ENCODE peak calls at places on chromosomes 16 and 17, in five cellular contexts. J is MM.1S, S is OCI-LY7, F is right cardiac atrium, G is ascending aorta. O is an unnamed sample. For H3K4me1, the result is how much of the 10 kb centered on the place peaks cover.

GRCh38 chr17:13428611-13429042 is 173.1 kb downstream of the HS3ST3A1 start:
- DNase-seq in J (no peak), S (no peak), F (no peak), G (no peak), O (no peak)

GRCh38 chr17:33871720-33872535 is 383.2 kb upstream of the CCL2 start:
- DNase-seq in J (no peak), S (no peak), F (no peak), G (no peak), O (no peak)

GRCh38 chr16:28572659-28573510 is 19.2 kb downstream of the SGF29 start:
- DNase-seq in J (no peak), S (no peak), F (peak), G (no peak), O (no peak)

GRCh38 chr17:50638851-50639767 is 4.4 kb downstream of the ABCC3 start:
- DNase-seq in J (no peak), S (no peak), F (peak), G (peak), O (peak)

GRCh38 chr17:41973457-41973856 is 6.9 kb downstream of the CNP start:
- DNase-seq in J (no peak), S (no peak), F (no peak), G (no peak), O (no peak)

GRCh38 chr16:54231336-54231735 is 55.3 kb downstream of the IRX3 start:
- DNase-seq in J (no peak), S (no peak), F (no peak), G (no peak), O (no peak)

GRCh38 chr16:1481906-1482835 is 6.6 kb downstream of the PTX4 start:
- DNase-seq in J (no peak), S (no peak), F (no peak), G (no peak), O (no peak)

GRCh38 chr16:85054948-85055502 is 27.4 kb downstream of the KIAA0513 start:
- DNase-seq in J (no peak), S (no peak), F (no peak), G (no peak), O (no peak)

GRCh38 chr16:1300664-1301476 is 8.6 kb upstream of the UBE2I start:
- DNase-seq in J (peak), S (peak), F (peak), G (no peak), O (no peak)

GRCh38 chr16:70646260-70647241 is at the start of gene IL34:
- DNase-seq in J (no peak), S (no peak), F (peak), G (no peak), O (no peak)

GRCh38 chr17:50893183-50893993 is 27.2 kb upstream of the TOB1 start:
- DNase-seq in J (no peak), S (no peak), F (no peak), G (no peak), O (no peak)

GRCh38 chr17:76772842-76773521 is 35.1 kb downstream of the MFSD11 start:
- DNase-seq in J (no peak), S (peak), F (no peak), G (no peak), O (no peak)

GRCh38 chr17:65027305-65027704 is 29.2 kb downstream of the GNA13 start:
- DNase-seq in J (no peak), S (no peak), F (no peak), G (no peak), O (no peak)

GRCh38 chr16:70575376-70575775 is 51.8 kb downstream of the SF3B3 start:
- DNase-seq in J (no peak), S (no peak), F (no peak), G (no peak), O (no peak)

GRCh38 chr16:84022641-84023040 is 20.0 kb downstream of the SLC38A8 start:
- DNase-seq in J (no peak), S (no peak), F (no peak), G (no peak), O (no peak)

GRCh38 chr17:45172541-45173286 is 11.0 kb downstream of the HEXIM2 start:
- DNase-seq in J (peak), S (peak), F (peak), G (peak), O (no peak)

GRCh38 chr17:52136173-52136572 is 22.3 kb downstream of the CA10 start:
- DNase-seq in J (no peak), S (no peak), F (no peak), G (no peak), O (no peak)

GRCh38 chr16:70684146-70685060 is 1.4 kb downstream of the MTSS2 start:
- DNase-seq in J (no peak), S (no peak), F (peak), G (no peak), O (no peak)

GRCh38 chr17:2707721-2708584 is 3.6 kb downstream of the CLUH start:
- DNase-seq in J (no peak), S (peak), F (peak), G (peak), O (no peak)

GRCh38 chr17:41888332-41888965 is 23.2 kb upstream of the KLHL11 start:
- DNase-seq in J (no peak), S (no peak), F (no peak), G (no peak), O (no peak)

GRCh38 chr17:76541739-76542450 is 2.1 kb downstream of the PRCD start:
- DNase-seq in J (no peak), S (no peak), F (peak), G (no peak), O (no peak)

DNA sequence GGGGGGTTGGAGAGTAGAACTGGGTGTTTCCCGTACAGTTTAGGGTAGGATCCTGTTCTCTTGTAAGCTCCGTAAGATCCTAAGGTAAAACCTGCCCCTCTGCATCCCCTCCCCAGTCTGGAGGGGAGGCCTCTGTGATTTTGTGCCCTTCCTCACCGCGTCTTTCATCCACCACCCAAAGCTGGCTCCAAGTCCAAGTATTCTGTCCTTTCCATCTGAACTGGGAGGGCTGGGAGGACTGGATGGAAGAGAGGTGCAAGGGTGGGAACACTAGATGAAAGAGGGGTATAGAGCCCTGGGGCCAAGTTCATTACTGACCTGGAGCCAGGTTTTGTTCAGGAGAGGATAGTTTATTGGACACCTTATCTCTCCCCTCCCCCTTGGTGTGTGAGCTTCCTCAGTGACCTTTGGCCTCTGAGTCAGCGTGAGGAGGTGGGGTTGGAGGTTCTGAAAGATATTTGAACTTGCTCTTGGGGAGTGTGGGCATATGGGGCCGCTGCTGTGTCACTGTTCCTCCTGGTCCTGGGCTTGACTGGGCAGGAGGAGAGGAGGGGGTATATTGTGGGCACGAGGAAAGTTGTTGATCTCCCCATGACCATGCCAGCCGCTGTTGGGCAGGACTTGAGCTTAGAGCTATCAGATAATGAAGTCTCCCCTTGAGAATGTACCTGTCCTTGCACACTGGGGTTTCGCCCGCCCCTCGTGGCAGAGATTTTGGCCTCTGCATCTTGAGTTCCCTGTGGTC is 1.6 kb downstream of the LASP1 start:
- DNase-seq in J (peak), S (peak), F (peak), G (peak), O (no peak)
- H3K4me1 ChIP-seq in J (under half), S (half or more), F (under half), G (under half), O (half or more)

DNA sequence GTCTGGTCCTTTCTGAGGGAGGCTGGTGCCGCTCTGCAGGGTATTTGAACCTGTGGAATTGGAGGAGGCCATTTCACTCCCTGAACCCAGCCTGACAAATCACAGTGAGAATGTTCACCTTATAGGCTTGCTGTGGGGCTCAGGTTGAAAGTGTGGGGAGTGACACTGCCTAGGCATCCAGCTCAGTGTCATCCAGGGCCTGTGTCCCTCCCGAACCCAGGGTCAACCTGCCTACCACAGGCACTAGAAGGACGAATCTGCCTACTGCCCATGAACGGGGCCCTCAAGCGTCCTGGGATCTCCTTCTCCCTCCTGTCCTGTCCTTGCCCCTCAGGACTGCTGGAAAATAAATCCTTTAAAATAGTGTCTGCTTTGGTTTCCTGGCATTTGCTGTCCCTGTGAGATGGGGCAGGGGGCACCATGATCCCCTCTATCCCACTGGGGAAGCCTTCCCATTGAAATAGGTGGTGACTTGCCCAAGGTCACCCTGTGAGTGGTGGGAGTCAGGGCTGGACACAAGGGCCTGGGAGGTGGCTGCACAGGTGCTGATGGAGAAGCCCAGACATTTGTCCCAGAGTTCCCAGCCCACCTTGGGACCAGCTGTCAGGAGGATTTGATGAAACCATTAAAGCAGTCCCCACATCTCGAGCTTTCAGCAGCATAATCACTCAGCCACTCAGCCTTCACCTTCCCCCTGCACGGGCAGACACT is 6.3 kb upstream of the CX3CL1 start:
- DNase-seq in J (no peak), S (no peak), F (no peak), G (no peak), O (no peak)
- H3K4me1 ChIP-seq in J (under half), S (under half), F (under half), G (under half), O (under half)

GRCh38 chr16:73033271-73033998 is 14.5 kb downstream of the ZFHX3 start:
- DNase-seq in J (no peak), S (no peak), F (peak), G (no peak), O (no peak)

GRCh38 chr16:73034374-73034773 is 13.6 kb downstream of the ZFHX3 start:
- DNase-seq in J (no peak), S (no peak), F (no peak), G (no peak), O (no peak)

GRCh38 chr16:73036074-73036826 is 11.7 kb downstream of the ZFHX3 start:
- DNase-seq in J (no peak), S (no peak), F (no peak), G (no peak), O (no peak)

GRCh38 chr16:73031155-73031866 is 16.6 kb downstream of the ZFHX3 start:
- DNase-seq in J (no peak), S (no peak), F (no peak), G (no peak), O (no peak)

DNA sequence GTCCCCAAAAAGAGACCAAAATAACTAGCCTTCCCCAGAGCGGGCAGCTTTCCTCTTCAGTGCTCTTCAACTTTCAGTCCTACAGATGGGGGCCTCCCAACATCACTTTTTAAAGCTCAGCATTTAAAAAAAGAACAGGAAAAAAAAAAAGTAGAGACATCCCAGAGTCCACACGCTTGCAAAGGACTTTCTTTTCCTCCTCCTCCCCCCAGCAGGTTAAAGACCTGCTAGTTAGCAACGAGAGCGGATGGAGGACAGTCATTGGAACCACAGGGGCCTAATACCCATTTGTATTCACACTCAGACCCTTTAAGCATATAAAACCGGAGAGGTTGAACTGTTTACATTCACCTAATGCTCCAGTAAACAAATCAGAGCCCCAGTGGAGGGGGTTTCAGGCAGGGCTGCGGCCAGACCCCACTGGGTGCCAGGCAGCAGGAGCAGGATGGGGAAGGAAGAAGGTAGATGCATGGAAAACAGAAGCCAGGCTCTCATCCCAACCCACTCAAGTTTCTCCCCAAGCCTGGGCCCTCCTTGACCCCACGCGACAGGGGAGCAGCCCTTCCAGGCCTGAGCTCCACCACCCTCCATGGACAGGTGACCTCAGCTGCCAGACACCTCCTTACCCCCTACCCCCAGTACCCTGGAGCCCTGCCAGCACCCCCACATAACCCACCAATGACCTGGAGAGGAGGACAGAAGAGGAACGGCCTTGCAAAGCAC is 15.2 kb downstream of the ZFHX3 start:
- DNase-seq in J (no peak), S (no peak), F (no peak), G (no peak), O (no peak)
- H3K4me1 ChIP-seq in J (under half), S (under half), F (under half), G (under half), O (under half)

GRCh38 chr16:57644383-57645014 is 16.1 kb downstream of the ADGRG1 start:
- DNase-seq in J (no peak), S (no peak), F (no peak), G (no peak), O (no peak)

GRCh38 chr16:57647136-57647875 is 18.9 kb downstream of the ADGRG1 start:
- DNase-seq in J (no peak), S (no peak), F (peak), G (no peak), O (no peak)

GRCh38 chr16:57646388-57647039 is 18.1 kb downstream of the ADGRG1 start:
- DNase-seq in J (no peak), S (no peak), F (no peak), G (no peak), O (no peak)

GRCh38 chr16:57643902-57644301 is 15.5 kb downstream of the ADGRG1 start:
- DNase-seq in J (no peak), S (no peak), F (no peak), G (no peak), O (no peak)

DNA sequence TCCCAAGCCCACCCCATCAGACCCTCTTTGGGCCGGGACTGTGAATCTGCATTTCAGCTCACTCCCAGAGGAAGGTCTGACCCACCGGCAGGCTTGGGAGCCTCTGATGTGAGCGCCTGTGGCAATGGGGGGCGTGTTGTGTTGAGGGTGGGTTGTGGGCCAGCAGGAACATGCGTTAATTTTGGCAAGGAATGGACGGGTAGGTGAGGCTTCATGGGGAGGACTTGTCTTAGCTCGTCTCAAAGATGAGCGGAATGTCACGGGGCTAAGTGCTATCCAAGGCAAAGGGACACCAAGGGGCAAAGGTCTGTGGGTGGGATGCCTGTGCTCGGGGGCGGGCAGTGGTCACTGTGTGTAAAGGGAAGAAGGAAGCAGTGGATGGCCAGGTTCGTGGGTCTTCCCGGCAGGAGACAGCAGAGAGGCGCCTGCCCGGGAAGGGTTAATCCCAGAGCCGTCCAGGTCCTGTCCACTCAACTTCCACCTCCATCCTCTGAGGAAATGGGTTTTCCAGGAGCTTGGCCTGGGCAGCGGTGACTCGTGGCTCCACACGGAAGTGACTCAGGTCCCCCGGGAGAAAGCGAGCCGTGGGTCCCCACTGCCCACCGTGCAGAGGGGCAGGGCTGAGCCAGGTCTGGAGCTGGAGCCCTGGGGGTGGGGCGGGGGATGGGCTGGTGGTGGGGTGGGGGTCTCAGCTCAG is 17.4 kb downstream of the ADGRG1 start:
- DNase-seq in J (no peak), S (no peak), F (peak), G (no peak), O (no peak)
- H3K4me1 ChIP-seq in J (under half), S (under half), F (under half), G (under half), O (under half)

GRCh38 chr16:17347624-17348023 is 123.1 kb downstream of the XYLT1 start:
- DNase-seq in J (no peak), S (no peak), F (peak), G (no peak), O (no peak)

GRCh38 chr16:17346774-17347569 is 123.8 kb downstream of the XYLT1 start:
- DNase-seq in J (peak), S (peak), F (no peak), G (no peak), O (no peak)

GRCh38 chr16:17348826-17349225 is 121.9 kb downstream of the XYLT1 start:
- DNase-seq in J (no peak), S (no peak), F (no peak), G (no peak), O (no peak)

GRCh38 chr16:17346441-17346773 is 124.4 kb downstream of the XYLT1 start:
- DNase-seq in J (no peak), S (no peak), F (no peak), G (no peak), O (no peak)

DNA sequence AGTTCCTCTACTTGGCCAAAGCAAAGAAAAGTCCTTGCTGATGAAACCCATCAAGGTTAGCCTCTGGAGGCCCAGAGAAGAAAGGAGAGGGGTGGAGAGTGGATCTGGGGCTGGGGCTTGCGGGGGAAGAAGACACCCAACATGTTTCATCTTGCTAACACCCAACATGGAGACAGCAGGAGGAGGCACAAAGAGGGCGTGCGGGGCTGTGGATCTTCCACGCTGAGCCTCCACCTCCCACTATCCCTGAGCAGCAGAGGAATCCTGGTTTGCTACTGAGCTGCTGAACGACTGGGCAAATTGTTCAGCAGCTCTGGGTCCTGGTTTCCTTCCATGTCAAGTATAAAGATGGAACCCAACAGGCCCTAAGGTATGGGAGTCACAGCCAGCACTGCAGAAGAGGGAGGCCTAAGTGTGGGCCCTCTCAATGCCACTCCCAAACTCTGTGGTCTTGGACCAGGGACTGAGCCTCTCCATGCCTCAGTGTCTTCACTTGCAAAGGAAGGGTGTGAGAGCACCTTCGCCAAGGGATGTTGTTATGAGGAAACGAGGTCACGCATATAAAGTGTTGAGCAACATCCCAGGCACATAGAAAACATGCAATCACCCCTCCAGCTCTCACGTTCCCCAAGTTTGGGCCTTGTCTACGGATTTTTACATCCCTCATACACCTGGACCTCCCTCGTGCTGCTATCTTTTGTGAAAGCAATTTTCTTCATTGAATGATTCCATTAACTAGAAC is 122.5 kb downstream of the XYLT1 start:
- DNase-seq in J (no peak), S (no peak), F (no peak), G (no peak), O (no peak)
- H3K4me1 ChIP-seq in J (under half), S (under half), F (under half), G (under half), O (half or more)

DNA sequence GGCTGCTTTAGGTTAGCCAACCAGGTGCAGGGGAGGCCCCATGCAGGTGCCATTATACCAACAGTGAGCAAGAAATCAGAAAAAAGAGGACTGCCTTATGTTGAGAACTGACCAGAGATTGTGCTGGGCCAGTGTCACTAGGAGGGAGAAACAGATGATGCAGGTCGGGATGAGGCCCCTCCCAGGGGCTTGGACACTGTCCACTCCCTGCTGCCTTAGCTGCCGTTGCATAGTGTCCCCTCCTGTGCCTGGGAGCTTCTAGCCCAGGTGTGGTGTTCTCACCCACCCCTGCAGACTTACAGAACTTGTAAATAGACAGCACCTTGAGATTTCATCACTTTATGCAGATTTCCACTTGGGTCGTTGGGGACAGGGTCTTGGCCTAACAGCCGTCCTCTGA is 36.7 kb downstream of the PLD6 start:
- DNase-seq in J (no peak), S (no peak), F (peak), G (no peak), O (no peak)
- H3K4me1 ChIP-seq in J (under half), S (under half), F (under half), G (under half), O (under half)

GRCh38 chr17:82295472-82295814 is 21.9 kb upstream of the CSNK1D start:
- DNase-seq in J (no peak), S (no peak), F (no peak), G (no peak), O (no peak)

GRCh38 chr17:82292251-82293154 is 19.0 kb upstream of the CSNK1D start:
- DNase-seq in J (peak), S (peak), F (peak), G (peak), O (peak)

GRCh38 chr17:82291582-82292250 is 18.2 kb upstream of the CSNK1D start:
- DNase-seq in J (no peak), S (no peak), F (peak), G (no peak), O (no peak)

GRCh38 chr17:82296511-82297279 is 20.7 kb downstream of the CD7 start:
- DNase-seq in J (no peak), S (peak), F (peak), G (no peak), O (no peak)

GRCh38 chr17:82294086-82294773 is 20.7 kb upstream of the CSNK1D start:
- DNase-seq in J (no peak), S (no peak), F (no peak), G (no peak), O (no peak)
- H3K4me1 ChIP-seq in J (under half), S (under half), F (under half), G (under half), O (under half)

O was measured in esophagus squamous epithelium.